ENCODE peak calls at places on chromosomes 13 and 19, in six cellular contexts. S is heart right ventricle, R is AG10803, J is mammary epithelial cell, F is Panc1, P is foreskin fibroblast. G is an unnamed sample.

GRCh38 chr13:64753606-64754005 is 2476.5 kb downstream of the PCDH9 start:
- DNase-seq in S (no peak), R (peak), J (no peak), F (no peak), P (peak), G (no peak)

GRCh38 chr13:42334329-42334706 is 62.4 kb downstream of the AKAP11 start:
- DNase-seq in S (no peak), R (no peak), J (no peak), F (no peak), P (no peak), G (peak)

GRCh38 chr19:56837892-56838679 is 2.4 kb downstream of the PEG3 start:
- DNase-seq in S (peak), R (no peak), J (peak), F (no peak), P (peak), G (peak)

GRCh38 chr19:17136617-17137016 is 61.0 kb downstream of the MYO9B start:
- DNase-seq in S (no peak), R (no peak), J (no peak), F (no peak), P (no peak), G (no peak)

GRCh38 chr13:71621152-71622124 is 245.6 kb downstream of the DACH1 start:
- DNase-seq in S (no peak), R (no peak), J (no peak), F (no peak), P (no peak), G (no peak)

GRCh38 chr13:55229906-55230569 is 1910.7 kb upstream of the PRR20A start:
- DNase-seq in S (no peak), R (no peak), J (no peak), F (no peak), P (no peak), G (no peak)

GRCh38 chr19:57708641-57709354 is at the start of gene ZNF154:
- DNase-seq in S (peak), R (peak), J (no peak), F (no peak), P (peak), G (peak)

GRCh38 chr13:19818223-19818842 is 35.6 kb upstream of the PSPC1 start:
- DNase-seq in S (peak), R (no peak), J (no peak), F (no peak), P (peak), G (no peak)

GRCh38 chr13:98746968-98747367 is 5.5 kb downstream of the SLC15A1 start:
- DNase-seq in S (no peak), R (peak), J (peak), F (no peak), P (peak), G (no peak)

GRCh38 chr19:1853295-1854031 is 5.2 kb upstream of the REXO1 start:
- DNase-seq in S (peak), R (peak), J (peak), F (no peak), P (peak), G (peak)

GRCh38 chr13:32032780-32033179 is 1.2 kb downstream of the FRY start:
- DNase-seq in S (no peak), R (no peak), J (no peak), F (no peak), P (no peak), G (no peak)

GRCh38 chr13:66402071-66402470 is 828.1 kb downstream of the PCDH9 start:
- DNase-seq in S (no peak), R (no peak), J (no peak), F (no peak), P (no peak), G (no peak)

GRCh38 chr13:109211616-109212015 is 574.8 kb downstream of the IRS2 start:
- DNase-seq in S (no peak), R (peak), J (peak), F (no peak), P (peak), G (no peak)

GRCh38 chr13:40304391-40304790 is 362.1 kb downstream of the FOXO1 start:
- DNase-seq in S (no peak), R (no peak), J (no peak), F (no peak), P (no peak), G (no peak)

GRCh38 chr13:22235950-22236290 is 565.0 kb downstream of the FGF9 start:
- DNase-seq in S (no peak), R (no peak), J (no peak), F (no peak), P (no peak), G (no peak)

GRCh38 chr19:46537136-46538097 is 41.8 kb upstream of the PNMA8B start:
- DNase-seq in S (peak), R (peak), J (peak), F (no peak), P (peak), G (peak)

GRCh38 chr13:75219479-75220237 is 262.3 kb downstream of the TBC1D4 start:
- DNase-seq in S (peak), R (peak), J (peak), F (no peak), P (peak), G (peak)

GRCh38 chr13:32902898-32903297 is 113.3 kb upstream of the KL start:
- DNase-seq in S (peak), R (peak), J (no peak), F (no peak), P (peak), G (no peak)

GRCh38 chr13:56400774-56401173 is 739.9 kb upstream of the PRR20A start:
- DNase-seq in S (peak), R (no peak), J (no peak), F (no peak), P (no peak), G (no peak)

GRCh38 chr19:48636859-48637448 is at the start of gene DBP:
- DNase-seq in S (no peak), R (no peak), J (no peak), F (no peak), P (peak), G (no peak)

GRCh38 chr19:41298327-41298964 is 11.5 kb upstream of the CCDC97 start:
- DNase-seq in S (peak), R (peak), J (peak), F (no peak), P (peak), G (no peak)

GRCh38 chr13:98707309-98707999 is 45.0 kb downstream of the SLC15A1 start:
- DNase-seq in S (no peak), R (no peak), J (no peak), F (no peak), P (no peak), G (no peak)

GRCh38 chr13:100175078-100175802 is 86.3 kb downstream of the PCCA start:
- DNase-seq in S (no peak), R (no peak), J (no peak), F (no peak), P (no peak), G (no peak)

GRCh38 chr19:39390460-39390758 is 497 bp downstream of the PAF1 start:
- DNase-seq in S (no peak), R (no peak), J (peak), F (no peak), P (no peak), G (no peak)

GRCh38 chr19:10762656-10763055 is 44.8 kb downstream of the DNM2 start:
- DNase-seq in S (peak), R (no peak), J (no peak), F (no peak), P (no peak), G (no peak)

GRCh38 chr19:33150852-33151518 is 19.1 kb downstream of the WDR88 start:
- DNase-seq in S (no peak), R (no peak), J (no peak), F (no peak), P (no peak), G (no peak)

GRCh38 chr13:52929826-52930225 is 81.4 kb upstream of the PCDH8 start:
- DNase-seq in S (no peak), R (no peak), J (no peak), F (no peak), P (no peak), G (no peak)

GRCh38 chr19:6100284-6100915 is 9.9 kb downstream of the RFX2 start:
- DNase-seq in S (peak), R (no peak), J (no peak), F (no peak), P (no peak), G (no peak)

GRCh38 chr19:38920529-38921419 is 8.8 kb upstream of the CCER2 start:
- DNase-seq in S (no peak), R (no peak), J (no peak), F (no peak), P (no peak), G (no peak)

GRCh38 chr13:78341032-78341431 is 262.3 kb downstream of the POU4F1 start:
- DNase-seq in S (no peak), R (no peak), J (no peak), F (no peak), P (no peak), G (peak)

GRCh38 chr19:48524728-48525127 is 13.1 kb upstream of the LMTK3 start:
- DNase-seq in S (no peak), R (no peak), J (no peak), F (no peak), P (no peak), G (no peak)

GRCh38 chr19:9323557-9323918 is 441 bp upstream of the ZNF559 start:
- DNase-seq in S (peak), R (peak), J (peak), F (peak), P (peak), G (peak)

GRCh38 chr13:36965767-36966166 is 33.4 kb downstream of the ALG5 start:
- DNase-seq in S (no peak), R (peak), J (peak), F (no peak), P (peak), G (no peak)

GRCh38 chr13:39684531-39685137 is 29.2 kb downstream of the COG6 start:
- DNase-seq in S (no peak), R (peak), J (peak), F (no peak), P (peak), G (peak)

GRCh38 chr19:294341-294818 is 3.2 kb upstream of the PLPP2 start:
- DNase-seq in S (no peak), R (peak), J (no peak), F (no peak), P (peak), G (no peak)

GRCh38 chr19:18589380-18590272 is 1.0 kb downstream of the REX1BD start:
- DNase-seq in S (peak), R (peak), J (peak), F (peak), P (peak), G (peak)

GRCh38 chr19:18591735-18592385 is 3.3 kb downstream of the REX1BD start:
- DNase-seq in S (no peak), R (peak), J (no peak), F (no peak), P (peak), G (no peak)

GRCh38 chr19:18587962-18588610 is 512 bp upstream of the REX1BD start:
- DNase-seq in S (no peak), R (no peak), J (no peak), F (no peak), P (no peak), G (no peak)

GRCh38 chr19:18588611-18589379 is at the start of gene REX1BD:
- DNase-seq in S (peak), R (peak), J (peak), F (no peak), P (peak), G (peak)

DNA sequence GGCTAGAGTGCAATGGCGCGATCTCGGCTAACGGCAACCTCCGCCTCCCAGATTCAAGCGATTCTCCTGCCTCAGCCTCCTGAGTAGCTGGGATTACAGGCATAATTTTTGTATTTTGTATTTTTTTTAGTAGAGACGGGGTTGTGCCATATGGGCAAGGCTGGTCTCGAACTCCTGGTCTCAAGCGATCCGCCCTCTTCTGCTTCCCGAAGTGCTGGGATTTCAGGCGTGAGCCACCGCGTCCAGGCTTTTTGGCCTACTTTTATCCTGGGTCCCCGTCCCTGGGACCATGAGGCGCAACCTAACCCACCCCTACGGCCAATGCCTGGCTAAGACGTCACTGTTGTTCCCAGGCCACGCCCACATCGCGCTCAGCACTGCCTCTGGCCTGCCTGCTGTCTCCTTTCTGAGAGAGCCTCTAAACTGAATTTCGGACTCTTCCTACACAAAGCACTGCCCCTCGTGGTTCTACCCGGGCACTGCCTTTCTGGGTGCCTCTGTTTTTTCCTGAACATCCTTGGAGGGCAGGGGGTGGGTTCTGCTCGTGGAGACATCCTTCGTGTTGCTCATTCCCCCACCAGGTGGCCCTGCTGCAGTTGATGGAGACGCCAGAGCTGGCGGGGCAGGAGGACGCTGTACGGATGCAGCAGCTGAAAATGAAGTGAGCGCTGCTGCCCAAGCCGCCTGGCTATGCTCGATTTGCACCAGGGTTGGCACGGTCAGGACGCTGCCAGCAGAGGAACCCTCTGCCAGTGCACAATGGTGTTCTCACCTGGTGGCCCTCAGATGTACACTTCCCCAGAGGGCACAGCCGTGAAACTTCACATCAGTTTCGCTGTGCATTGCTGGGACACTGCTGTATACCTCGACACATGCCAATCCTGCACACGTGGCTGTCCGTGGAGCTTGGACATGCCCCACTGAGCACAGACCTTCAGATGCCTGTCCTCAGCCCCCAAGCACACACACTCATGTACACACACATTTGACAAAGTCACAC is 2.0 kb downstream of the REX1BD start:
- DNase-seq in S (peak), R (peak), J (peak), F (peak), P (peak), G (no peak)
- TF ChIP-seq CTCF in S (no peak), R (peak), J (peak), F (peak), P (no peak), G (no peak)

GRCh38 chr13:48975101-48975925 is at the start of gene FNDC3A:
- DNase-seq in S (peak), R (peak), J (peak), F (no peak), P (peak), G (no peak)
- TF ChIP-seq CTCF in S (peak), R (peak), J (no peak), F (no peak), P (no peak), G (no peak)

DNA sequence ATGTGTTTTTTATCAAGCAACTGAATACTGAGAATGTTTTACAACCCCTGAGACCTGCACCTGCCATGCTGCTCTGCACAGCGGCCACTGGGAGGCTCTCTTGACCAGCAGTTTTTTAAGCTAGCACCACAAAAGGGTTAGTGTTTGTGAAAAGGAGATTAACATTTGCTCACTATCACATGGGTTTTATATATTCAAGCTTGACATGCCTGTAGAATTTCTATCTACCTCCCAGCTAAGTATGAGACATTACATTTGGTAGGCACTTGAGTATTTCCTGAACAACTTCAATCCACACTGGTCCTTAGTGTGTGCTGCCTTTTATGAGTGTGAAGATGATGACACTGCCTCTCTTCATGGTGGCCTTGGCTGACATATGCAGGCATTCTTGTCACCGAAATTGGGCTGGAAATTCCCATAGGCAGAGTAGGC is 1238.9 kb downstream of the UQCRFS1 start:
- DNase-seq in S (no peak), R (peak), J (no peak), F (no peak), P (peak), G (no peak)
- TF ChIP-seq CTCF in S (peak), R (peak), J (peak), F (peak), P (peak), G (peak)

GRCh38 chr19:43766755-43767043 is 11.9 kb upstream of the SMG9 start:
- DNase-seq in S (no peak), R (no peak), J (no peak), F (no peak), P (no peak), G (no peak)
- TF ChIP-seq CTCF in S (no peak), R (no peak), J (no peak), F (peak), P (no peak), G (no peak)

GRCh38 chr13:110509478-110509926 is 52.0 kb downstream of the RAB20 start:
- DNase-seq in S (no peak), R (no peak), J (no peak), F (no peak), P (peak), G (no peak)

GRCh38 chr13:110506396-110506795 is 55.1 kb downstream of the RAB20 start:
- DNase-seq in S (no peak), R (no peak), J (no peak), F (no peak), P (no peak), G (no peak)

GRCh38 chr13:110505594-110505993 is 55.9 kb downstream of the RAB20 start:
- DNase-seq in S (no peak), R (no peak), J (no peak), F (no peak), P (no peak), G (no peak)

GRCh38 chr13:110506859-110507566 is 54.5 kb downstream of the RAB20 start:
- DNase-seq in S (peak), R (no peak), J (peak), F (no peak), P (peak), G (no peak)

GRCh38 chr13:110507678-110508381 is 53.7 kb downstream of the RAB20 start:
- DNase-seq in S (peak), R (no peak), J (no peak), F (no peak), P (no peak), G (no peak)
- TF ChIP-seq CTCF in S (peak), R (no peak), J (no peak), F (no peak), P (no peak), G (no peak)

GRCh38 chr19:7326105-7326877 is 22.4 kb upstream of the ARHGEF18 start:
- DNase-seq in S (no peak), R (peak), J (peak), F (peak), P (peak), G (peak)
- TF ChIP-seq CTCF in S (no peak), R (peak), J (peak), F (peak), P (peak), G (peak)

DNA sequence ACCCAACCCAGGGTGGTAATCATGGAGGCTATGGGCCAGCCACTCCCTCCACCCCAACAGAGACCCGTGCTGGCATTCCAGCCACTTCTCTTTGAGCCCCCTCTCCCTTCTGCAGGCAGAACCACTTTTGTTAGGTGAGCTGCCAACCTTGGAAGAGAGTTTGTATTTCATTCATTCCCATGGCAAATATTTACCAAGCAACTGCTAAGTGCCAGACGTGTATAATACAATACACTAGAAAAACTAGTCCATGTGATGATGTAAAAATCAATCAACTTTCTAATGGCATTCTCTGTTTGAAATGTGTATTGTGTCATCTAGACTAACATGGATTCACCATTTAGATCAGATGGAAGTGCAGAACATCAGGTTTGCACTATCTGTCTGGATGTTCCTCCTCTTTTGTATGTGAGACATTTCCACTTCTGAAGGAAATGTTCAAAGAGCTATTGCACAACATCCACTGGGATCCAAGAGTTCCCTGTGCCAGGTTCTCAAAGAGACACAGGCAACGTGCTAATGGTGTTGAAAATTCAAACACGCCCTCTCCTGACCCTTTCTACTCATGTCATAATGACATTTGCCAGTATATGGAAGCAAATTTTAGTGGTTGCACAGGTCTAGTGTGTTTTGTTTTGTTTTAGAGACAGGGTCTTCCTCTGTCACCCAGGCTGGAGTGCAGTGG is 5.4 kb downstream of the MLNR start:
- DNase-seq in S (no peak), R (no peak), J (no peak), F (no peak), P (peak), G (no peak)
- TF ChIP-seq CTCF in S (no peak), R (no peak), J (no peak), F (no peak), P (no peak), G (no peak)

DNA sequence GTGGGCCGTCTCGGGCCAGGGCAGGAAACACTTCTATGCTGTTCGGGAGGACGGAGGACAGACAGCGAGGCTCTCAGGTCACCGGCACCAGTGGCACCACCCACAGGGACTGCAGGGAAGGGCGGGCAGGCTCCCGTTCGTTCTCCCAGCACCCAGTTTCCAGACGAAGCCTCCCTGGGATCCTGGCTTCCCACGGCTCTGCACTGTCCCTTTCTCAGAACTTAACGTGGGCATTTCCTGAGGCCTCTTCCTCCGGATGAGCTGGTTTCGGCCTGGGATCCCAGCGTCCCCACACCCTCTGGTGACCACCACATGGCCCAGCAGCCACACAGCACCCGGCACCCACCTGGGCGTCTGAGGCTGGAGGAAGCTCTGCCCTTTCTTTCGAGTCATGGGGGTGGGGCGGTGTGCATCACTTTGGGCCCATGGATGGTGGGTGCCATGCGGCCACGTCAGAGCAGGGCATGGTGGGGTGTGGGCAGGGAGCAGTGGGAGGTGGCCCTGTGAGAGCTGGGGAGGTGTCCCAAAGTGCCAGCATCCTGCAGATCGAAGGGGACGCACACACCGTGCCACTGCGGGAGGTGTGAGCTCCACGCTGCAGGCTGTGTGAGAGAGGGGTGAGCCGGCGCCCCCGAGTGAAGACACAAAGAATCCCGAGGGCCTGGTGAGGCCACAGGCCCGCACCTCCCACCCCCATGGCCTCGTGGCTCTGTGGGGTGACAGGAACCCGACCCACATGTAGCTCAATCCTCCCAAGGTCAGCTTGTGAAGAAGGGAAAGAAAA is 38.7 kb upstream of the GRTP1 start:
- DNase-seq in S (no peak), R (no peak), J (no peak), F (no peak), P (no peak), G (no peak)
- TF ChIP-seq CTCF in S (no peak), R (no peak), J (no peak), F (no peak), P (no peak), G (no peak)

G was measured in GM13977.